ENCODE peak calls at places on chromosomes 4 and X, in five cellular contexts. One of them, this sample, is unnamed.

GRCh38 chr4:98512918-98513317 is 145.5 kb downstream of the TSPAN5 start:
- DNase-seq in cardiac fibroblast: no peak
- DNase-seq in astrocyte of the spinal cord: no peak
- DNase-seq in mammary epithelial cell: no peak
- DNase-seq in spleen: no peak
- DNase-seq in this sample: no peak

GRCh38 chrX:102651968-102652744 is 873 bp downstream of the GPRASP1 start:
- DNase-seq in cardiac fibroblast: peak; percentile 50
- DNase-seq in astrocyte of the spinal cord: peak; percentile 28
- DNase-seq in mammary epithelial cell: no peak
- DNase-seq in spleen: no peak
- DNase-seq in this sample: peak; percentile 26

GRCh38 chr4:156201050-156201449 is 247.4 kb upstream of the CTSO start:
- DNase-seq in cardiac fibroblast: no peak
- DNase-seq in astrocyte of the spinal cord: no peak
- DNase-seq in mammary epithelial cell: no peak
- DNase-seq in spleen: no peak
- DNase-seq in this sample: no peak

GRCh38 chr4:16117164-16117563 is 33.3 kb upstream of the PROM1 start:
- DNase-seq in cardiac fibroblast: no peak
- DNase-seq in astrocyte of the spinal cord: no peak
- DNase-seq in mammary epithelial cell: no peak
- DNase-seq in spleen: no peak
- DNase-seq in this sample: no peak

GRCh38 chr4:184653650-184654049 is 4.1 kb downstream of the PRIMPOL start:
- DNase-seq in cardiac fibroblast: peak; percentile 47
- DNase-seq in astrocyte of the spinal cord: peak; percentile 81
- DNase-seq in mammary epithelial cell: no peak
- DNase-seq in spleen: no peak
- DNase-seq in this sample: no peak

GRCh38 chr4:86033171-86033570 is 326.7 kb downstream of the MAPK10 start:
- DNase-seq in cardiac fibroblast: peak; percentile 91
- DNase-seq in astrocyte of the spinal cord: peak; percentile 95
- DNase-seq in mammary epithelial cell: no peak
- DNase-seq in spleen: no peak
- DNase-seq in this sample: no peak

GRCh38 chr4:119506761-119507160 is 121.8 kb downstream of the PDE5A start:
- DNase-seq in cardiac fibroblast: no peak
- DNase-seq in astrocyte of the spinal cord: no peak
- DNase-seq in mammary epithelial cell: no peak
- DNase-seq in spleen: no peak
- DNase-seq in this sample: no peak

GRCh38 chr4:95402299-95402698 is 146.5 kb downstream of the UNC5C start:
- DNase-seq in cardiac fibroblast: no peak
- DNase-seq in astrocyte of the spinal cord: no peak
- DNase-seq in mammary epithelial cell: no peak
- DNase-seq in spleen: no peak
- DNase-seq in this sample: no peak

GRCh38 chr4:40233227-40233626 is 36.4 kb downstream of the RHOH start:
- DNase-seq in cardiac fibroblast: no peak
- DNase-seq in astrocyte of the spinal cord: no peak
- DNase-seq in mammary epithelial cell: no peak
- DNase-seq in spleen: no peak
- DNase-seq in this sample: no peak

GRCh38 chr4:67393699-67394281 is 151.5 kb downstream of the CENPC start:
- DNase-seq in cardiac fibroblast: peak; percentile 64
- DNase-seq in astrocyte of the spinal cord: peak; percentile 61
- DNase-seq in mammary epithelial cell: peak; percentile 1
- DNase-seq in spleen: no peak
- DNase-seq in this sample: peak; percentile 60

GRCh38 chrX:103688949-103689348 is 2.5 kb upstream of the MORF4L2 start:
- DNase-seq in cardiac fibroblast: peak; percentile 56
- DNase-seq in astrocyte of the spinal cord: peak; percentile 43
- DNase-seq in mammary epithelial cell: peak; percentile 30
- DNase-seq in spleen: no peak
- DNase-seq in this sample: peak; percentile 31

GRCh38 chrX:153948002-153948466 is 3.6 kb upstream of the RENBP start:
- DNase-seq in cardiac fibroblast: no peak
- DNase-seq in astrocyte of the spinal cord: no peak
- DNase-seq in mammary epithelial cell: no peak
- DNase-seq in spleen: no peak
- DNase-seq in this sample: no peak

GRCh38 chr4:67446811-67447210 is 98.5 kb downstream of the CENPC start:
- DNase-seq in cardiac fibroblast: no peak
- DNase-seq in astrocyte of the spinal cord: no peak
- DNase-seq in mammary epithelial cell: no peak
- DNase-seq in spleen: no peak
- DNase-seq in this sample: no peak

GRCh38 chr4:54090804-54091623 is 8.9 kb upstream of the GSX2 start:
- DNase-seq in cardiac fibroblast: no peak
- DNase-seq in astrocyte of the spinal cord: no peak
- DNase-seq in mammary epithelial cell: peak; percentile 32
- DNase-seq in spleen: no peak
- DNase-seq in this sample: peak; percentile 60

GRCh38 chr4:98529970-98530569 is 128.3 kb downstream of the TSPAN5 start:
- DNase-seq in cardiac fibroblast: no peak
- DNase-seq in astrocyte of the spinal cord: no peak
- DNase-seq in mammary epithelial cell: no peak
- DNase-seq in spleen: no peak
- DNase-seq in this sample: no peak

GRCh38 chr4:155809835-155810234 is 51.0 kb downstream of the GUCY1B1 start:
- DNase-seq in cardiac fibroblast: peak; percentile 95
- DNase-seq in astrocyte of the spinal cord: peak; percentile 91
- DNase-seq in mammary epithelial cell: peak; percentile 59
- DNase-seq in spleen: no peak
- DNase-seq in this sample: peak; percentile 83

GRCh38 chrX:47030339-47030738 is 47.9 kb upstream of the RGN start:
- DNase-seq in cardiac fibroblast: peak; percentile 83
- DNase-seq in astrocyte of the spinal cord: peak; percentile 73
- DNase-seq in mammary epithelial cell: peak; percentile 40
- DNase-seq in spleen: no peak
- DNase-seq in this sample: peak; percentile 66

GRCh38 chr4:166045457-166045856 is 172.4 kb downstream of the TLL1 start:
- DNase-seq in cardiac fibroblast: no peak
- DNase-seq in astrocyte of the spinal cord: no peak
- DNase-seq in mammary epithelial cell: no peak
- DNase-seq in spleen: no peak
- DNase-seq in this sample: no peak

GRCh38 chr4:20394471-20394870 is 142.8 kb downstream of the SLIT2 start:
- DNase-seq in cardiac fibroblast: no peak
- DNase-seq in astrocyte of the spinal cord: no peak
- DNase-seq in mammary epithelial cell: no peak
- DNase-seq in spleen: no peak
- DNase-seq in this sample: no peak

GRCh38 chr4:57424231-57424897 is 314.2 kb upstream of the IGFBP7 start:
- DNase-seq in cardiac fibroblast: peak; percentile 66
- DNase-seq in astrocyte of the spinal cord: peak; percentile 95
- DNase-seq in mammary epithelial cell: peak; percentile 90
- DNase-seq in spleen: no peak
- DNase-seq in this sample: peak; percentile 88

GRCh38 chrX:8738588-8739189 is 6.8 kb upstream of the ANOS1 start:
- DNase-seq in cardiac fibroblast: peak; percentile 49
- DNase-seq in astrocyte of the spinal cord: peak; percentile 51
- DNase-seq in mammary epithelial cell: no peak
- DNase-seq in spleen: no peak
- DNase-seq in this sample: peak; percentile 49

GRCh38 chrX:119512145-119512800 is 44.0 kb downstream of the SLC25A5 start:
- DNase-seq in cardiac fibroblast: peak; percentile 79
- DNase-seq in astrocyte of the spinal cord: peak; percentile 60
- DNase-seq in mammary epithelial cell: peak; percentile 60
- DNase-seq in spleen: no peak
- DNase-seq in this sample: peak; percentile 74

GRCh38 chr4:3207531-3208037 is 41.4 kb upstream of the MSANTD1 start:
- DNase-seq in cardiac fibroblast: peak; percentile 49
- DNase-seq in astrocyte of the spinal cord: no peak
- DNase-seq in mammary epithelial cell: no peak
- DNase-seq in spleen: no peak
- DNase-seq in this sample: peak; percentile 21

GRCh38 chr4:179625391-179625790 is 2183.2 kb upstream of the AGA start:
- DNase-seq in cardiac fibroblast: peak; percentile 26
- DNase-seq in astrocyte of the spinal cord: peak; percentile 84
- DNase-seq in mammary epithelial cell: no peak
- DNase-seq in spleen: no peak
- DNase-seq in this sample: peak; percentile 67

GRCh38 chr4:102299708-102300107 is 45.6 kb downstream of the SLC39A8 start:
- DNase-seq in cardiac fibroblast: peak; percentile 69
- DNase-seq in astrocyte of the spinal cord: peak; percentile 43
- DNase-seq in mammary epithelial cell: peak; percentile 11
- DNase-seq in spleen: no peak
- DNase-seq in this sample: peak; percentile 60
- TF ChIP-seq CTCF in cardiac fibroblast: peak; percentile 81
- TF ChIP-seq CTCF in astrocyte of the spinal cord: peak; percentile 83
- TF ChIP-seq CTCF in mammary epithelial cell: peak; percentile 60
- TF ChIP-seq CTCF in spleen: peak; percentile 59
- TF ChIP-seq CTCF in this sample: peak; percentile 78

GRCh38 chr4:1116837-1117236 is 3.5 kb upstream of the RNF212 start:
- DNase-seq in cardiac fibroblast: no peak
- DNase-seq in astrocyte of the spinal cord: peak; percentile 15
- DNase-seq in mammary epithelial cell: no peak
- DNase-seq in spleen: no peak
- DNase-seq in this sample: no peak
- TF ChIP-seq CTCF in cardiac fibroblast: no peak
- TF ChIP-seq CTCF in astrocyte of the spinal cord: peak; percentile 29
- TF ChIP-seq CTCF in mammary epithelial cell: no peak
- TF ChIP-seq CTCF in spleen: no peak
- TF ChIP-seq CTCF in this sample: no peak

GRCh38 chr4:73964862-73965611 is 16.8 kb downstream of the PF4 start:
- DNase-seq in cardiac fibroblast: peak; percentile 42
- DNase-seq in astrocyte of the spinal cord: no peak
- DNase-seq in mammary epithelial cell: no peak
- DNase-seq in spleen: no peak
- DNase-seq in this sample: peak; percentile 41
- TF ChIP-seq CTCF in cardiac fibroblast: peak; percentile 37
- TF ChIP-seq CTCF in astrocyte of the spinal cord: peak; percentile 30
- TF ChIP-seq CTCF in mammary epithelial cell: no peak
- TF ChIP-seq CTCF in spleen: no peak
- TF ChIP-seq CTCF in this sample: peak; percentile 34

DNA sequence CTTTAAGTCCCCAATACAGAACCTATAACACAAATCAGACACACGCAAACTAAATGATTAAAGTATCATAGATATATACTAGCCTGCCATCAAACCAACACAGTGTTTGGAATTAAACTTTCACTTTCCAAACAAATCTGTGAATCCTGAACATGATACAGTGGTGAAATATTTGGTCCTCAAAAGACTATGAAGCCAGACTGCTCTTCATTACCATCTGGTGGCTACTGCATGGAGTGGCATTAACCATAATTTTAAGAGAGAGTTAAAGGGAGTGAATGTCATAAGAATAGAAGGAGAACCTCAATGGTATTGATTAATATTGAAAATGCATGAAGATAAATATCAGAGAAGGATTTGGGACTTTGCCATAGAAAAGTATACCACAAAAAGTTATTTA is 9.2 kb upstream of the GABRA4 start:
- DNase-seq in cardiac fibroblast: peak; percentile 45
- DNase-seq in astrocyte of the spinal cord: peak; percentile 41
- DNase-seq in mammary epithelial cell: peak; percentile 1
- DNase-seq in spleen: no peak
- DNase-seq in this sample: no peak
- TF ChIP-seq CTCF in cardiac fibroblast: peak; percentile 41
- TF ChIP-seq CTCF in astrocyte of the spinal cord: peak; percentile 54
- TF ChIP-seq CTCF in mammary epithelial cell: peak; percentile 22
- TF ChIP-seq CTCF in spleen: no peak
- TF ChIP-seq CTCF in this sample: peak; percentile 52

GRCh38 chr4:48129307-48130014 is 4.6 kb downstream of the TXK start:
- DNase-seq in cardiac fibroblast: no peak
- DNase-seq in astrocyte of the spinal cord: no peak
- DNase-seq in mammary epithelial cell: no peak
- DNase-seq in spleen: peak; percentile 78
- DNase-seq in this sample: no peak
- TF ChIP-seq CTCF in cardiac fibroblast: no peak
- TF ChIP-seq CTCF in astrocyte of the spinal cord: no peak
- TF ChIP-seq CTCF in mammary epithelial cell: peak; percentile 9
- TF ChIP-seq CTCF in spleen: no peak
- TF ChIP-seq CTCF in this sample: no peak